ENCODE peak calls at places on chromosome X, in seven cellular contexts. N is RWPE2; W is HTR-8/SVneo; H is Calu3; S is stimulated activated CD4-positive, alpha-beta T cell treated with anti-CD3 and anti-CD28 coated beads, Interleukin-4, amount 100 ng/mL, for 24 hours; R is GM23248; Z is cardiac muscle cell. T is an unnamed sample.

GRCh38 chrX:13411496-13412207 is 91.8 kb upstream of the ATXN3L start:
- DNase-seq in H (peak; percentile 61), R (no peak), Z (no peak), W (no peak), N (no peak), S (no peak), T (no peak)

GRCh38 chrX:12899506-12899905 is 6.9 kb upstream of the TLR8 start:
- DNase-seq in Z (no peak), H (no peak), W (no peak), N (no peak), R (no peak), S (no peak), T (no peak)

GRCh38 chrX:16869393-16870094 is 618 bp downstream of the RBBP7 start:
- DNase-seq in N (no peak), H (peak; percentile 67), S (peak; percentile 45), Z (peak; percentile 75), W (no peak), R (peak; percentile 58), T (peak; percentile 53)

GRCh38 chrX:72245461-72246089 is 6.7 kb upstream of the ERCC6L start:
- DNase-seq in Z (peak; percentile 38), W (peak; percentile 80), H (peak; percentile 75), R (peak; percentile 68), S (peak; percentile 36), N (no peak), T (peak; percentile 39)

GRCh38 chrX:108165349-108166111 is 74.0 kb downstream of the ATG4A start:
- DNase-seq in S (no peak), W (peak; percentile 22), H (peak; percentile 26), N (no peak), R (peak; percentile 56), Z (peak; percentile 67), T (no peak)

GRCh38 chrX:107736781-107737531 is 38.6 kb downstream of the TSC22D3 start:
- DNase-seq in Z (peak; percentile 60), N (no peak), S (no peak), W (no peak), R (no peak), H (no peak), T (no peak)

GRCh38 chrX:135302269-135302873 is 6.9 kb upstream of the ETDC start:
- DNase-seq in N (no peak), R (no peak), H (no peak), Z (no peak), S (no peak), W (no peak), T (no peak)

GRCh38 chrX:22399793-22400192 is 127.1 kb downstream of the CBLL2 start:
- DNase-seq in Z (no peak), H (peak; percentile 16), N (no peak), R (peak; percentile 32), W (no peak), S (no peak), T (no peak)

GRCh38 chrX:103248553-103248952 is 6.4 kb downstream of the TCEAL8 start:
- DNase-seq in H (no peak), Z (peak; percentile 22), R (peak; percentile 24), S (no peak), N (no peak), W (no peak), T (no peak)

GRCh38 chrX:147376601-147377387 is 534.9 kb upstream of the FMR1 start:
- DNase-seq in S (no peak), R (no peak), W (no peak), Z (peak; percentile 17), H (no peak), N (no peak), T (no peak)

GRCh38 chrX:68936186-68936585 is 107.4 kb downstream of the EFNB1 start:
- DNase-seq in W (no peak), R (no peak), H (no peak), N (no peak), Z (no peak), S (no peak), T (no peak)

GRCh38 chrX:23952984-23953907 is 45.4 kb downstream of the CXorf58 start:
- DNase-seq in S (peak; percentile 33), R (no peak), W (no peak), N (no peak), H (peak; percentile 1), Z (peak; percentile 5), T (peak; percentile 56)

GRCh38 chrX:10648608-10649007 is 28.2 kb upstream of the MID1 start:
- DNase-seq in N (no peak), Z (peak; percentile 39), H (no peak), W (no peak), S (no peak), R (peak; percentile 69), T (no peak)

GRCh38 chrX:129665916-129666644 is 11.3 kb upstream of the APLN start:
- DNase-seq in R (peak; percentile 83), S (no peak), H (peak; percentile 39), W (peak; percentile 29), N (no peak), Z (no peak), T (no peak)

GRCh38 chrX:106612403-106612789 is 618 bp downstream of the RADX start:
- DNase-seq in Z (peak; percentile 15), S (no peak), H (peak; percentile 1), R (peak; percentile 9), W (no peak), N (no peak), T (no peak)

GRCh38 chrX:130896816-130897508 is 6.0 kb downstream of the ENOX2 start:
- DNase-seq in W (no peak), N (no peak), R (peak; percentile 59), Z (no peak), S (no peak), H (no peak), T (no peak)

GRCh38 chrX:22338740-22339139 is 66.0 kb downstream of the CBLL2 start:
- DNase-seq in H (no peak), R (peak; percentile 27), Z (no peak), S (no peak), N (no peak), W (no peak), T (no peak)

GRCh38 chrX:21166302-21166982 is 207.8 kb upstream of the CNKSR2 start:
- DNase-seq in R (peak; percentile 54), N (no peak), Z (peak; percentile 16), H (peak; percentile 11), S (no peak), W (peak; percentile 40), T (no peak)

GRCh38 chrX:153723351-153724251 is 586 bp downstream of the BCAP31 start:
- DNase-seq in W (peak; percentile 11), R (peak; percentile 66), S (peak; percentile 51), Z (peak; percentile 56), N (no peak), H (peak; percentile 63), T (peak; percentile 58)

GRCh38 chrX:133649659-133650058 is 234.4 kb upstream of the GPC4 start:
- DNase-seq in N (no peak), W (no peak), S (no peak), R (no peak), H (no peak), Z (no peak), T (no peak)

GRCh38 chrX:1582686-1583437 is 8.5 kb upstream of the AKAP17A start:
- DNase-seq in R (peak; percentile 25), Z (no peak), W (no peak), H (peak; percentile 38), S (peak; percentile 71), N (no peak), T (peak; percentile 90)

GRCh38 chrX:39550795-39551361 is 546.9 kb downstream of the BCOR start:
- DNase-seq in W (no peak), H (no peak), N (no peak), S (no peak), Z (no peak), R (peak; percentile 20), T (no peak)

GRCh38 chrX:121245763-121246162 is 198.4 kb downstream of the GLUD2 start:
- DNase-seq in R (no peak), N (no peak), Z (no peak), S (no peak), H (no peak), W (no peak), T (no peak)

GRCh38 chrX:24498975-24499374 is 33.9 kb downstream of the PDK3 start:
- DNase-seq in W (no peak), S (no peak), H (no peak), N (no peak), R (peak; percentile 20), Z (peak; percentile 6), T (no peak)

GRCh38 chrX:143621276-143621675 is 14.6 kb downstream of the SLITRK4 start:
- DNase-seq in H (no peak), R (no peak), N (no peak), Z (no peak), S (no peak), W (no peak), T (no peak)

GRCh38 chrX:129115104-129115503 is 408.2 kb downstream of the SMARCA1 start:
- DNase-seq in Z (peak; percentile 81), W (peak; percentile 0), R (peak; percentile 16), S (no peak), H (peak; percentile 56), N (no peak), T (peak; percentile 16)

GRCh38 chrX:115958687-115959359 is 211.7 kb upstream of the AGTR2 start:
- DNase-seq in W (no peak), H (no peak), S (no peak), N (no peak), R (peak; percentile 12), Z (no peak), T (no peak)

GRCh38 chrX:103626855-103627254 is 1.9 kb upstream of the TCEAL1 start:
- DNase-seq in W (no peak), N (no peak), S (no peak), Z (no peak), R (peak; percentile 69), H (no peak), T (no peak)

GRCh38 chrX:21959362-21960051 is 19.0 kb downstream of the SMS start:
- DNase-seq in Z (no peak), R (no peak), W (no peak), S (no peak), H (no peak), N (no peak), T (no peak)

GRCh38 chrX:56728752-56729151 is 291 bp upstream of the NBDY start:
- DNase-seq in Z (peak; percentile 38), R (peak; percentile 41), N (no peak), H (peak; percentile 19), S (peak; percentile 33), W (no peak), T (peak; percentile 20)

GRCh38 chrX:9851890-9852289 is 65.7 kb downstream of the SHROOM2 start:
- DNase-seq in W (no peak), Z (peak; percentile 75), R (no peak), H (no peak), N (no peak), S (no peak), T (no peak)

T was measured in activated CD4-positive, alpha-beta memory T cell treated with anti-CD3 and anti-CD28 coated beads, Interleukin-2, amount 10 ng/mL, durations not matched to agents 7 days and 5 days.